ENCODE peak calls at places on chromosomes 2 and 18, in ten cellular contexts. B is pancreas, D is dorsolateral prefrontal cortex, P is uterus, I is nephron progenitor cell, S is foreskin fibroblast, X is bronchial epithelial cell, Q is omental fat pad, L is astrocyte of the spinal cord, H is HFF-Myc. V is an unnamed sample.

GRCh38 chr2:37654419-37654818 is 17.0 kb downstream of the CDC42EP3 start:
- DNase-seq in I (no peak), S (no peak), L (no peak), H (no peak), D (no peak), B (no peak), P (no peak), X (no peak), Q (no peak), V (no peak)

GRCh38 chr2:223576873-223577272 is 25.3 kb downstream of the SCG2 start:
- DNase-seq in S (peak; percentile 97), I (no peak), B (no peak), X (peak; percentile 56), Q (no peak), D (no peak), H (peak; percentile 99), L (peak; percentile 97), P (no peak), V (no peak)

GRCh38 chr18:47545613-47546012 is 294.2 kb upstream of the SKOR2 start:
- DNase-seq in S (no peak), P (no peak), X (no peak), L (no peak), I (no peak), H (no peak), Q (no peak), B (no peak), D (no peak), V (no peak)

GRCh38 chr18:35463050-35463449 is 34.7 kb downstream of the INO80C start:
- DNase-seq in S (no peak), I (no peak), H (no peak), B (peak; percentile 24), D (no peak), P (no peak), X (no peak), Q (no peak), L (peak; percentile 26), V (no peak)

GRCh38 chr18:72700961-72701710 is 157.0 kb upstream of the CBLN2 start:
- DNase-seq in I (no peak), B (no peak), S (peak; percentile 33), D (no peak), P (no peak), Q (no peak), L (peak; percentile 38), H (no peak), X (peak; percentile 20), V (no peak)

GRCh38 chr18:39960545-39960944 is 1994.5 kb upstream of the PIK3C3 start:
- DNase-seq in H (no peak), P (no peak), I (no peak), S (peak; percentile 66), L (peak; percentile 45), X (peak; percentile 88), B (no peak), Q (no peak), D (no peak), V (no peak)

GRCh38 chr2:147910990-147911473 is 66.2 kb downstream of the ACVR2A start:
- DNase-seq in S (peak; percentile 79), I (peak; percentile 25), L (peak; percentile 81), Q (no peak), P (no peak), B (no peak), D (no peak), H (peak; percentile 41), X (peak; percentile 56), V (no peak)

GRCh38 chr2:190093793-190094192 is 31.3 kb upstream of the MSTN start:
- DNase-seq in I (no peak), Q (no peak), P (peak; percentile 52), B (no peak), X (no peak), L (no peak), H (no peak), D (no peak), S (peak; percentile 42), V (no peak)

GRCh38 chr18:63451774-63452173 is 25.0 kb upstream of the SERPINB5 start:
- DNase-seq in S (peak; percentile 76), I (no peak), Q (no peak), X (peak; percentile 97), H (no peak), D (no peak), P (no peak), B (no peak), L (no peak), V (no peak)

GRCh38 chr2:95329891-95330822 is 33.0 kb downstream of the KCNIP3 start:
- DNase-seq in X (no peak), H (no peak), L (no peak), S (peak; percentile 45), P (no peak), Q (no peak), B (no peak), D (peak; percentile 72), I (no peak), V (no peak)

GRCh38 chr2:88831792-88832248 is 140.3 kb downstream of the RPIA start:
- DNase-seq in Q (no peak), X (no peak), L (peak; percentile 6), B (peak; percentile 71), S (peak; percentile 5), I (peak; percentile 22), P (no peak), H (no peak), D (peak; percentile 52), V (no peak)

GRCh38 chr2:55418072-55418471 is 1.6 kb downstream of the CCDC88A start:
- DNase-seq in D (no peak), I (no peak), H (no peak), B (no peak), L (peak; percentile 29), Q (no peak), X (no peak), S (peak; percentile 15), P (no peak), V (no peak)

GRCh38 chr2:10042301-10043161 is 819 bp upstream of the KLF11 start:
- DNase-seq in I (peak; percentile 71), S (peak; percentile 85), Q (peak; percentile 68), L (peak; percentile 44), P (peak; percentile 85), B (peak; percentile 83), X (no peak), D (peak; percentile 67), H (no peak), V (no peak)

GRCh38 chr18:9017900-9018217 is 84.6 kb upstream of the NDUFV2 start:
- DNase-seq in S (peak; percentile 89), B (no peak), I (no peak), D (no peak), X (peak; percentile 78), Q (no peak), P (no peak), H (no peak), L (no peak), V (no peak)

GRCh38 chr2:68292108-68292710 is 27.5 kb downstream of the CNRIP1 start:
- DNase-seq in X (peak; percentile 49), B (no peak), P (no peak), S (peak; percentile 36), Q (no peak), H (no peak), D (no peak), I (no peak), L (no peak), V (no peak)

GRCh38 chr2:67879586-67880290 is 183.1 kb downstream of the C1D start:
- DNase-seq in Q (no peak), B (no peak), S (peak; percentile 76), P (no peak), D (no peak), H (no peak), X (peak; percentile 68), L (peak; percentile 76), I (no peak), V (no peak)

GRCh38 chr2:219060821-219061791 is at the start of gene IHH:
- DNase-seq in P (no peak), L (no peak), S (peak; percentile 35), H (no peak), Q (no peak), I (peak; percentile 53), X (no peak), B (peak; percentile 71), D (no peak), V (no peak)

GRCh38 chr18:45571161-45571560 is 44.1 kb upstream of the SLC14A2 start:
- DNase-seq in B (no peak), S (no peak), L (no peak), X (no peak), Q (no peak), D (no peak), I (no peak), H (no peak), P (no peak), V (no peak)
- TF ChIP-seq CTCF in B (no peak), S (no peak), L (no peak), X (no peak), Q (no peak), D (no peak), I (no peak), H (no peak), P (no peak), V (no peak)

GRCh38 chr2:181738074-181738473 is 57.8 kb upstream of the NEUROD1 start:
- DNase-seq in S (peak; percentile 48), Q (no peak), B (no peak), P (no peak), L (peak; percentile 27), I (no peak), H (no peak), D (no peak), X (peak; percentile 16), V (no peak)
- TF ChIP-seq CTCF in S (no peak), Q (no peak), B (no peak), P (no peak), L (peak; percentile 50), I (peak; percentile 29), H (peak; percentile 21), D (no peak), X (no peak), V (no peak)

GRCh38 chr2:120501591-120501990 is 155.7 kb downstream of the INHBB start:
- DNase-seq in D (no peak), B (peak; percentile 28), X (no peak), S (no peak), H (no peak), I (no peak), Q (no peak), L (no peak), P (no peak), V (no peak)

GRCh38 chr2:120503793-120504571 is 158.0 kb downstream of the INHBB start:
- DNase-seq in S (peak; percentile 63), Q (no peak), X (peak; percentile 77), P (no peak), I (no peak), D (no peak), B (no peak), H (no peak), L (no peak), V (no peak)

GRCh38 chr2:120502761-120503160 is 156.8 kb downstream of the INHBB start:
- DNase-seq in S (no peak), Q (no peak), L (no peak), D (no peak), I (no peak), P (no peak), B (peak; percentile 26), H (no peak), X (no peak), V (no peak)

GRCh38 chr2:120502357-120502756 is 156.4 kb downstream of the INHBB start:
- DNase-seq in P (no peak), B (no peak), I (no peak), L (no peak), X (no peak), D (no peak), Q (no peak), H (no peak), S (no peak), V (no peak)

GRCh38 chr2:120503206-120503792 is 157.4 kb downstream of the INHBB start:
- DNase-seq in Q (no peak), B (no peak), I (no peak), S (no peak), D (no peak), X (no peak), H (no peak), L (no peak), P (no peak), V (no peak)
- TF ChIP-seq CTCF in Q (no peak), B (no peak), I (no peak), S (no peak), D (no peak), X (no peak), H (no peak), L (no peak), P (no peak), V (no peak)

GRCh38 chr2:235045973-235046343 is 94.1 kb downstream of the SH3BP4 start:
- DNase-seq in X (no peak), B (peak; percentile 58), I (no peak), H (no peak), L (no peak), Q (no peak), S (no peak), D (peak; percentile 12), P (no peak), V (no peak)
- TF ChIP-seq CTCF in X (no peak), B (no peak), I (no peak), H (no peak), L (no peak), Q (no peak), S (no peak), D (no peak), P (no peak), V (no peak)

V was measured in D721Med.